ENCODE peak calls at places on chromosomes 2 and 18, in five cellular contexts. B, X, F, A and G are unnamed samples.
A peak's percentile ranks its signal among the peaks of the same experiment; 100 is the strongest.

GRCh38 chr2:19543271-19544019 is 185.0 kb upstream of the OSR1 start:
- DNase-seq in B (no peak), X (no peak), F (no peak), A (no peak), G (no peak)

GRCh38 chr18:62721837-62722795 is 6.8 kb downstream of the PHLPP1 start:
- DNase-seq in B (no peak), X (no peak), F (no peak), A (no peak), G (no peak)

GRCh38 chr2:234334146-234334545 is 162.7 kb downstream of the ARL4C start:
- DNase-seq in B (no peak), X (no peak), F (no peak), A (no peak), G (no peak)

GRCh38 chr2:180730976-180731375 is 249.4 kb upstream of the UBE2E3 start:
- DNase-seq in B (peak; percentile 28), X (no peak), F (no peak), A (no peak), G (no peak)

GRCh38 chr18:34932792-34933466 is 108.3 kb upstream of the MAPRE2 start:
- DNase-seq in B (no peak), X (no peak), F (no peak), A (no peak), G (no peak)

GRCh38 chr2:132037527-132038178 is 124.1 kb downstream of the ANKRD30BL start:
- DNase-seq in B (no peak), X (peak; percentile 27), F (no peak), A (peak; percentile 13), G (no peak)

GRCh38 chr2:207676827-207677354 is 34.5 kb upstream of the CCNYL1 start:
- DNase-seq in B (peak; percentile 26), X (no peak), F (no peak), A (peak; percentile 34), G (no peak)

GRCh38 chr2:99878951-99879350 is 263.4 kb downstream of the AFF3 start:
- DNase-seq in B (no peak), X (no peak), F (no peak), A (no peak), G (no peak)

GRCh38 chr18:63588869-63589268 is 1.7 kb downstream of the SERPINB13 start:
- DNase-seq in B (no peak), X (no peak), F (no peak), A (no peak), G (no peak)

GRCh38 chr2:101467306-101467705 is 7.6 kb downstream of the RFX8 start:
- DNase-seq in B (no peak), X (no peak), F (no peak), A (no peak), G (no peak)

GRCh38 chr2:12612646-12613045 is 104.1 kb upstream of the TRIB2 start:
- DNase-seq in B (no peak), X (no peak), F (no peak), A (no peak), G (no peak)
- TF ChIP-seq SIN3A in B (no peak), X (no peak), F (no peak), A (no peak), G (no peak)

GRCh38 chr2:45851576-45852304 is 200.3 kb downstream of the PRKCE start:
- DNase-seq in B (no peak), X (no peak), F (no peak), A (no peak), G (no peak)

GRCh38 chr2:45851111-45851510 is 199.6 kb downstream of the PRKCE start:
- DNase-seq in B (no peak), X (no peak), F (no peak), A (no peak), G (no peak)

GRCh38 chr2:45852450-45853150 is 201.1 kb downstream of the PRKCE start:
- DNase-seq in B (no peak), X (no peak), F (no peak), A (no peak), G (no peak)

GRCh38 chr2:45850558-45850957 is 199.1 kb downstream of the PRKCE start:
- DNase-seq in B (no peak), X (no peak), F (no peak), A (no peak), G (no peak)

GRCh38 chr2:45849491-45850283 is 198.2 kb downstream of the PRKCE start:
- DNase-seq in B (no peak), X (no peak), F (no peak), A (no peak), G (no peak)
- TF ChIP-seq CEBPB in B (peak; percentile 69), X (no peak), F (no peak), A (no peak), G (no peak)

GRCh38 chr2:121821476-121822158 is 66.2 kb downstream of the TSN start:
- DNase-seq in B (no peak), X (no peak), F (no peak), A (no peak), G (no peak)

GRCh38 chr2:121815216-121815615 is 59.8 kb downstream of the TSN start:
- DNase-seq in B (no peak), X (no peak), F (no peak), A (no peak), G (no peak)

GRCh38 chr2:121819846-121820245 is 64.4 kb downstream of the TSN start:
- DNase-seq in B (no peak), X (no peak), F (no peak), A (no peak), G (no peak)

GRCh38 chr2:121816797-121817196 is 61.3 kb downstream of the TSN start:
- DNase-seq in B (no peak), X (no peak), F (no peak), A (no peak), G (no peak)

DNA sequence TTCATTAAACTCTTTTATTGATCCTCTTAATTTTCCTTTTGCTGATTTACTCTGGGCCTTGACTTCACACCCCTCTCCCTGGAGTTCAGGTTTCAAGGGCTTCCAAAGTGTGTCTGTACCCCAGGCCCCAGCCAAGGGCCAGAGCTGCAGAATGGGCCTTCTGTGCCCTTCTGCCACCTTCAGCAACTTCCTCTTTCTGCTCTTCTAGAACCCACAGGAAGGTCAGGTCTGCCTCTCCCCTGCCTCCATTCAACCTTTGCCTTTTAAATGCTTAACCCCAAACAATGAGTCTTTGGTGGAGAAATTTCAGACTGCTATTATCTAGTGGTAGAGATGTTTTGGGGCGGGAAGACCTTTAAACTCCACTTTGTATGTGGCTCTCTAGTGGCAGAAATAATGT is 63.1 kb downstream of the TSN start:
- DNase-seq in B (no peak), X (no peak), F (no peak), A (no peak), G (no peak)
- TF ChIP-seq SIN3A in B (no peak), X (no peak), F (no peak), A (no peak), G (no peak)

GRCh38 chr18:39448942-39449341 is 1883.3 kb upstream of the CELF4 start:
- DNase-seq in B (no peak), X (no peak), F (no peak), A (no peak), G (no peak)
- TF ChIP-seq CEBPB in B (no peak), X (no peak), F (no peak), A (no peak), G (no peak)